ENCODE peak calls at places on chromosomes 6 and 20, in ten cellular contexts. One of them, this sample, is unnamed.

GRCh38 chr6:3633711-3634110 is 117.8 kb downstream of the PXDC1 start:
- DNase-seq in NCI-H1105 treated with DMSO at 0.1 percent for 48 hours: no peak
- DNase-seq in AG09319: no peak
- DNase-seq in HL-60: no peak
- DNase-seq in IMR-90: no peak
- DNase-seq in NCI-H187: no peak
- DNase-seq in T-helper 2 cell: no peak
- DNase-seq in activated naive CD4-positive, alpha-beta T cell treated with anti-CD3 and anti-CD28 coated beads, Interleukin-2, amount 10 ng/mL, durations not matched to agents 7 days and 5 days: no peak
- DNase-seq in T-helper 1 cell: no peak
- DNase-seq in hippocampal formation: no peak
- DNase-seq in this sample: no peak

GRCh38 chr20:4155953-4156352 is 140.6 kb upstream of the RNF24 start:
- DNase-seq in HL-60: no peak
- DNase-seq in IMR-90: no peak
- DNase-seq in NCI-H1105 treated with DMSO at 0.1 percent for 48 hours: no peak
- DNase-seq in hippocampal formation: no peak
- DNase-seq in AG09319: no peak
- DNase-seq in activated naive CD4-positive, alpha-beta T cell treated with anti-CD3 and anti-CD28 coated beads, Interleukin-2, amount 10 ng/mL, durations not matched to agents 7 days and 5 days: no peak
- DNase-seq in T-helper 2 cell: no peak
- DNase-seq in NCI-H187: no peak
- DNase-seq in T-helper 1 cell: no peak
- DNase-seq in this sample: no peak

GRCh38 chr20:44695295-44696230 is 19.6 kb upstream of the CCN5 start:
- DNase-seq in T-helper 1 cell: no peak
- DNase-seq in HL-60: no peak
- DNase-seq in AG09319: no peak
- DNase-seq in NCI-H1105 treated with DMSO at 0.1 percent for 48 hours: no peak
- DNase-seq in NCI-H187: no peak
- DNase-seq in hippocampal formation: no peak
- DNase-seq in IMR-90: peak
- DNase-seq in activated naive CD4-positive, alpha-beta T cell treated with anti-CD3 and anti-CD28 coated beads, Interleukin-2, amount 10 ng/mL, durations not matched to agents 7 days and 5 days: no peak
- DNase-seq in T-helper 2 cell: no peak
- DNase-seq in this sample: no peak

GRCh38 chr6:112357801-112358200 is 10.7 kb downstream of the RFPL4B start:
- DNase-seq in activated naive CD4-positive, alpha-beta T cell treated with anti-CD3 and anti-CD28 coated beads, Interleukin-2, amount 10 ng/mL, durations not matched to agents 7 days and 5 days: no peak
- DNase-seq in hippocampal formation: no peak
- DNase-seq in NCI-H187: no peak
- DNase-seq in IMR-90: peak
- DNase-seq in T-helper 2 cell: no peak
- DNase-seq in T-helper 1 cell: no peak
- DNase-seq in AG09319: peak
- DNase-seq in HL-60: no peak
- DNase-seq in NCI-H1105 treated with DMSO at 0.1 percent for 48 hours: no peak
- DNase-seq in this sample: no peak

GRCh38 chr20:48875914-48876240 is 45.6 kb upstream of the ARFGEF2 start:
- DNase-seq in T-helper 1 cell: no peak
- DNase-seq in hippocampal formation: no peak
- DNase-seq in activated naive CD4-positive, alpha-beta T cell treated with anti-CD3 and anti-CD28 coated beads, Interleukin-2, amount 10 ng/mL, durations not matched to agents 7 days and 5 days: no peak
- DNase-seq in AG09319: no peak
- DNase-seq in NCI-H187: no peak
- DNase-seq in T-helper 2 cell: no peak
- DNase-seq in HL-60: peak
- DNase-seq in NCI-H1105 treated with DMSO at 0.1 percent for 48 hours: no peak
- DNase-seq in IMR-90: no peak
- DNase-seq in this sample: no peak

GRCh38 chr20:9794831-9795230 is 44.0 kb downstream of the PAK5 start:
- DNase-seq in hippocampal formation: no peak
- DNase-seq in NCI-H187: no peak
- DNase-seq in T-helper 1 cell: no peak
- DNase-seq in AG09319: no peak
- DNase-seq in NCI-H1105 treated with DMSO at 0.1 percent for 48 hours: no peak
- DNase-seq in T-helper 2 cell: no peak
- DNase-seq in HL-60: no peak
- DNase-seq in activated naive CD4-positive, alpha-beta T cell treated with anti-CD3 and anti-CD28 coated beads, Interleukin-2, amount 10 ng/mL, durations not matched to agents 7 days and 5 days: no peak
- DNase-seq in IMR-90: no peak
- DNase-seq in this sample: no peak

GRCh38 chr20:39092733-39093410 is 130.7 kb downstream of the DHX35 start:
- DNase-seq in activated naive CD4-positive, alpha-beta T cell treated with anti-CD3 and anti-CD28 coated beads, Interleukin-2, amount 10 ng/mL, durations not matched to agents 7 days and 5 days: no peak
- DNase-seq in NCI-H1105 treated with DMSO at 0.1 percent for 48 hours: no peak
- DNase-seq in HL-60: no peak
- DNase-seq in AG09319: no peak
- DNase-seq in IMR-90: no peak
- DNase-seq in NCI-H187: no peak
- DNase-seq in hippocampal formation: no peak
- DNase-seq in T-helper 1 cell: no peak
- DNase-seq in T-helper 2 cell: no peak
- DNase-seq in this sample: no peak

GRCh38 chr6:74256387-74257180 is 560.6 kb downstream of the CD109 start:
- DNase-seq in HL-60: no peak
- DNase-seq in NCI-H1105 treated with DMSO at 0.1 percent for 48 hours: no peak
- DNase-seq in AG09319: peak
- DNase-seq in activated naive CD4-positive, alpha-beta T cell treated with anti-CD3 and anti-CD28 coated beads, Interleukin-2, amount 10 ng/mL, durations not matched to agents 7 days and 5 days: no peak
- DNase-seq in IMR-90: peak
- DNase-seq in T-helper 1 cell: no peak
- DNase-seq in NCI-H187: no peak
- DNase-seq in hippocampal formation: no peak
- DNase-seq in T-helper 2 cell: no peak
- DNase-seq in this sample: no peak

GRCh38 chr20:61830241-61830930 is 235.3 kb downstream of the TAF4 start:
- DNase-seq in NCI-H1105 treated with DMSO at 0.1 percent for 48 hours: no peak
- DNase-seq in AG09319: no peak
- DNase-seq in HL-60: no peak
- DNase-seq in T-helper 2 cell: no peak
- DNase-seq in NCI-H187: no peak
- DNase-seq in IMR-90: no peak
- DNase-seq in activated naive CD4-positive, alpha-beta T cell treated with anti-CD3 and anti-CD28 coated beads, Interleukin-2, amount 10 ng/mL, durations not matched to agents 7 days and 5 days: no peak
- DNase-seq in T-helper 1 cell: no peak
- DNase-seq in hippocampal formation: no peak
- DNase-seq in this sample: no peak

GRCh38 chr6:109197061-109197460 is 101.8 kb downstream of the CEP57L1 start:
- DNase-seq in hippocampal formation: no peak
- DNase-seq in IMR-90: no peak
- DNase-seq in activated naive CD4-positive, alpha-beta T cell treated with anti-CD3 and anti-CD28 coated beads, Interleukin-2, amount 10 ng/mL, durations not matched to agents 7 days and 5 days: no peak
- DNase-seq in NCI-H187: no peak
- DNase-seq in NCI-H1105 treated with DMSO at 0.1 percent for 48 hours: no peak
- DNase-seq in HL-60: no peak
- DNase-seq in T-helper 1 cell: no peak
- DNase-seq in AG09319: no peak
- DNase-seq in T-helper 2 cell: no peak
- DNase-seq in this sample: no peak

GRCh38 chr20:2694519-2694918 is 1.9 kb downstream of the EBF4 start:
- DNase-seq in hippocampal formation: no peak
- DNase-seq in T-helper 1 cell: no peak
- DNase-seq in T-helper 2 cell: no peak
- DNase-seq in NCI-H187: no peak
- DNase-seq in HL-60: no peak
- DNase-seq in AG09319: no peak
- DNase-seq in activated naive CD4-positive, alpha-beta T cell treated with anti-CD3 and anti-CD28 coated beads, Interleukin-2, amount 10 ng/mL, durations not matched to agents 7 days and 5 days: no peak
- DNase-seq in NCI-H1105 treated with DMSO at 0.1 percent for 48 hours: no peak
- DNase-seq in IMR-90: no peak
- DNase-seq in this sample: no peak

GRCh38 chr6:21085206-21085605 is 508.3 kb upstream of the SOX4 start:
- DNase-seq in AG09319: no peak
- DNase-seq in NCI-H1105 treated with DMSO at 0.1 percent for 48 hours: no peak
- DNase-seq in T-helper 1 cell: no peak
- DNase-seq in hippocampal formation: no peak
- DNase-seq in NCI-H187: no peak
- DNase-seq in T-helper 2 cell: no peak
- DNase-seq in IMR-90: no peak
- DNase-seq in activated naive CD4-positive, alpha-beta T cell treated with anti-CD3 and anti-CD28 coated beads, Interleukin-2, amount 10 ng/mL, durations not matched to agents 7 days and 5 days: no peak
- DNase-seq in HL-60: peak
- DNase-seq in this sample: no peak

GRCh38 chr20:52826321-52826720 is 145.8 kb upstream of the TSHZ2 start:
- DNase-seq in hippocampal formation: no peak
- DNase-seq in HL-60: no peak
- DNase-seq in IMR-90: no peak
- DNase-seq in AG09319: no peak
- DNase-seq in NCI-H1105 treated with DMSO at 0.1 percent for 48 hours: no peak
- DNase-seq in activated naive CD4-positive, alpha-beta T cell treated with anti-CD3 and anti-CD28 coated beads, Interleukin-2, amount 10 ng/mL, durations not matched to agents 7 days and 5 days: no peak
- DNase-seq in NCI-H187: no peak
- DNase-seq in T-helper 1 cell: no peak
- DNase-seq in T-helper 2 cell: no peak
- DNase-seq in this sample: no peak

GRCh38 chr6:14459315-14459714 is 341.7 kb downstream of the CD83 start:
- DNase-seq in activated naive CD4-positive, alpha-beta T cell treated with anti-CD3 and anti-CD28 coated beads, Interleukin-2, amount 10 ng/mL, durations not matched to agents 7 days and 5 days: no peak
- DNase-seq in NCI-H187: no peak
- DNase-seq in AG09319: no peak
- DNase-seq in T-helper 1 cell: no peak
- DNase-seq in NCI-H1105 treated with DMSO at 0.1 percent for 48 hours: no peak
- DNase-seq in T-helper 2 cell: no peak
- DNase-seq in IMR-90: peak
- DNase-seq in hippocampal formation: no peak
- DNase-seq in HL-60: no peak
- DNase-seq in this sample: no peak

GRCh38 chr6:5782783-5783567 is 223.8 kb downstream of the NRN1 start:
- DNase-seq in hippocampal formation: no peak
- DNase-seq in NCI-H1105 treated with DMSO at 0.1 percent for 48 hours: peak
- DNase-seq in T-helper 1 cell: no peak
- DNase-seq in activated naive CD4-positive, alpha-beta T cell treated with anti-CD3 and anti-CD28 coated beads, Interleukin-2, amount 10 ng/mL, durations not matched to agents 7 days and 5 days: no peak
- DNase-seq in NCI-H187: peak
- DNase-seq in AG09319: no peak
- DNase-seq in IMR-90: peak
- DNase-seq in T-helper 2 cell: no peak
- DNase-seq in HL-60: no peak
- DNase-seq in this sample: no peak

GRCh38 chr6:144307880-144308279 is 22.7 kb downstream of the UTRN start:
- DNase-seq in HL-60: no peak
- DNase-seq in T-helper 1 cell: no peak
- DNase-seq in T-helper 2 cell: no peak
- DNase-seq in IMR-90: no peak
- DNase-seq in NCI-H187: no peak
- DNase-seq in activated naive CD4-positive, alpha-beta T cell treated with anti-CD3 and anti-CD28 coated beads, Interleukin-2, amount 10 ng/mL, durations not matched to agents 7 days and 5 days: no peak
- DNase-seq in NCI-H1105 treated with DMSO at 0.1 percent for 48 hours: no peak
- DNase-seq in hippocampal formation: no peak
- DNase-seq in AG09319: no peak
- DNase-seq in this sample: no peak